ENCODE peak calls at places on chromosomes 2 and 18, in five cellular contexts. N is activated CD8-positive, alpha-beta memory T cell treated with anti-CD3 and anti-CD28 coated beads for 48 hours; A is dorsolateral prefrontal cortex; M is naive B cell; T is NCI-H146. S is an unnamed sample.
A peak's percentile ranks its signal among the peaks of the same experiment; 100 is the strongest.

GRCh38 chr2:168201722-168202121 is 45.7 kb downstream of the STK39 start:
- DNase-seq in M (no peak), T (no peak), A (no peak), N (no peak), S (no peak)

GRCh38 chr18:58635891-58636290 is 7.0 kb upstream of the ALPK2 start:
- DNase-seq in M (no peak), A (no peak), N (no peak), T (no peak), S (no peak)

GRCh38 chr2:40184551-40184950 is 267.3 kb downstream of the SLC8A1 start:
- DNase-seq in N (no peak), A (no peak), M (no peak), T (no peak), S (no peak)

GRCh38 chr2:151481744-151482143 is 72.0 kb downstream of the RIF1 start:
- DNase-seq in N (no peak), T (no peak), A (no peak), M (no peak), S (no peak)

GRCh38 chr2:229660951-229661350 is 53.4 kb downstream of the DNER start:
- DNase-seq in N (no peak), T (no peak), M (no peak), A (no peak), S (no peak)

GRCh38 chr2:230930928-230931555 is 6.0 kb upstream of the GPR55 start:
- DNase-seq in N (no peak), T (no peak), A (no peak), M (no peak), S (no peak)

GRCh38 chr18:33761363-33761762 is 183.3 kb downstream of the ASXL3 start:
- DNase-seq in T (peak; percentile 66), A (peak; percentile 20), N (no peak), M (no peak), S (no peak)

GRCh38 chr2:227252831-227253230 is 72.2 kb upstream of the MFF start:
- DNase-seq in T (no peak), A (no peak), N (no peak), M (no peak), S (no peak)

S was measured in mesothelial cell of epicardium.